ENCODE peak calls at places on chromosomes 11 and 22, in four cellular contexts. One of them, this sample, is unnamed.

GRCh38 chr11:131744847-131745246 is 374.4 kb downstream of the NTM start:
- DNase-seq in RPMI7951: peak
- DNase-seq in GM04504: no peak
- DNase-seq in NCI-H2029 treated with DMSO at 0.1 percent for 48 hours: no peak
- DNase-seq in this sample: peak

GRCh38 chr22:20638143-20638870 is 130.9 kb downstream of the MED15 start:
- DNase-seq in NCI-H2029 treated with DMSO at 0.1 percent for 48 hours: no peak
- DNase-seq in GM04504: no peak
- DNase-seq in RPMI7951: no peak
- DNase-seq in this sample: no peak

GRCh38 chr11:110866081-110866480 is 153.8 kb upstream of the ARHGAP20 start:
- DNase-seq in GM04504: no peak
- DNase-seq in NCI-H2029 treated with DMSO at 0.1 percent for 48 hours: no peak
- DNase-seq in RPMI7951: peak
- DNase-seq in this sample: no peak

GRCh38 chr22:22912135-22912408 is 24.5 kb downstream of the IGLL5 start:
- DNase-seq in GM04504: no peak
- DNase-seq in RPMI7951: no peak
- DNase-seq in NCI-H2029 treated with DMSO at 0.1 percent for 48 hours: no peak
- DNase-seq in this sample: no peak

GRCh38 chr11:1573077-1573846 is 1.2 kb upstream of the DUSP8 start:
- DNase-seq in RPMI7951: no peak
- DNase-seq in GM04504: no peak
- DNase-seq in NCI-H2029 treated with DMSO at 0.1 percent for 48 hours: no peak
- DNase-seq in this sample: no peak

GRCh38 chr11:92227954-92228935 is 3.6 kb downstream of the FAT3 start:
- DNase-seq in GM04504: no peak
- DNase-seq in NCI-H2029 treated with DMSO at 0.1 percent for 48 hours: no peak
- DNase-seq in RPMI7951: peak
- DNase-seq in this sample: no peak

GRCh38 chr11:33389635-33390034 is 132.5 kb downstream of the HIPK3 start:
- DNase-seq in NCI-H2029 treated with DMSO at 0.1 percent for 48 hours: no peak
- DNase-seq in GM04504: no peak
- DNase-seq in RPMI7951: no peak
- DNase-seq in this sample: no peak

GRCh38 chr22:23163665-23164064 is 16.6 kb upstream of the BCR start:
- DNase-seq in NCI-H2029 treated with DMSO at 0.1 percent for 48 hours: peak
- DNase-seq in RPMI7951: no peak
- DNase-seq in GM04504: peak
- DNase-seq in this sample: no peak

GRCh38 chr11:7635137-7635536 is 38.2 kb downstream of the CYB5R2 start:
- DNase-seq in GM04504: no peak
- DNase-seq in RPMI7951: no peak
- DNase-seq in NCI-H2029 treated with DMSO at 0.1 percent for 48 hours: no peak
- DNase-seq in this sample: no peak

GRCh38 chr11:120928506-120929062 is 95.3 kb upstream of the TBCEL start:
- DNase-seq in GM04504: no peak
- DNase-seq in RPMI7951: no peak
- DNase-seq in NCI-H2029 treated with DMSO at 0.1 percent for 48 hours: no peak
- DNase-seq in this sample: no peak

GRCh38 chr11:20274031-20274430 is 89.5 kb upstream of the HTATIP2 start:
- DNase-seq in GM04504: no peak
- DNase-seq in NCI-H2029 treated with DMSO at 0.1 percent for 48 hours: no peak
- DNase-seq in RPMI7951: no peak
- DNase-seq in this sample: no peak

GRCh38 chr22:34293324-34293723 is 373.0 kb upstream of the LARGE1 start:
- DNase-seq in RPMI7951: no peak
- DNase-seq in GM04504: no peak
- DNase-seq in NCI-H2029 treated with DMSO at 0.1 percent for 48 hours: no peak
- DNase-seq in this sample: no peak

GRCh38 chr11:95680169-95680929 is 109.2 kb downstream of the FAM76B start:
- DNase-seq in NCI-H2029 treated with DMSO at 0.1 percent for 48 hours: no peak
- DNase-seq in RPMI7951: no peak
- DNase-seq in GM04504: no peak
- DNase-seq in this sample: peak

GRCh38 chr11:68735125-68735524 is 16.2 kb downstream of the TESMIN start:
- DNase-seq in RPMI7951: no peak
- DNase-seq in GM04504: no peak
- DNase-seq in NCI-H2029 treated with DMSO at 0.1 percent for 48 hours: no peak
- DNase-seq in this sample: no peak

GRCh38 chr11:111542606-111543275 is 2.2 kb downstream of the LAYN start:
- DNase-seq in RPMI7951: no peak
- DNase-seq in NCI-H2029 treated with DMSO at 0.1 percent for 48 hours: no peak
- DNase-seq in GM04504: no peak
- DNase-seq in this sample: no peak

GRCh38 chr22:35275580-35275979 is 18.3 kb downstream of the HMGXB4 start:
- DNase-seq in RPMI7951: no peak
- DNase-seq in NCI-H2029 treated with DMSO at 0.1 percent for 48 hours: no peak
- DNase-seq in GM04504: no peak
- DNase-seq in this sample: peak

GRCh38 chr11:16857186-16857585 is 118.7 kb downstream of the C11orf58 start:
- DNase-seq in RPMI7951: no peak
- DNase-seq in NCI-H2029 treated with DMSO at 0.1 percent for 48 hours: no peak
- DNase-seq in GM04504: no peak
- DNase-seq in this sample: no peak

GRCh38 chr11:122673706-122674105 is 18.2 kb downstream of the UBASH3B start:
- DNase-seq in RPMI7951: no peak
- DNase-seq in NCI-H2029 treated with DMSO at 0.1 percent for 48 hours: no peak
- DNase-seq in GM04504: no peak
- DNase-seq in this sample: no peak

GRCh38 chr11:15145151-15145550 is 30.4 kb downstream of the INSC start:
- DNase-seq in RPMI7951: no peak
- DNase-seq in GM04504: no peak
- DNase-seq in NCI-H2029 treated with DMSO at 0.1 percent for 48 hours: no peak
- DNase-seq in this sample: no peak

GRCh38 chr22:40396882-40397281 is 26.5 kb downstream of the SGSM3 start:
- DNase-seq in NCI-H2029 treated with DMSO at 0.1 percent for 48 hours: peak
- DNase-seq in RPMI7951: no peak
- DNase-seq in GM04504: no peak
- DNase-seq in this sample: peak

GRCh38 chr11:97225794-97226193 is 836.0 kb downstream of the JRKL start:
- DNase-seq in GM04504: no peak
- DNase-seq in RPMI7951: no peak
- DNase-seq in NCI-H2029 treated with DMSO at 0.1 percent for 48 hours: no peak
- DNase-seq in this sample: no peak

GRCh38 chr22:38835888-38836301 is 7.9 kb downstream of the NPTXR start:
- DNase-seq in GM04504: no peak
- DNase-seq in NCI-H2029 treated with DMSO at 0.1 percent for 48 hours: no peak
- DNase-seq in RPMI7951: peak
- DNase-seq in this sample: no peak

GRCh38 chr11:120305286-120305685 is 19.8 kb upstream of the TLCD5 start:
- DNase-seq in RPMI7951: no peak
- DNase-seq in GM04504: no peak
- DNase-seq in NCI-H2029 treated with DMSO at 0.1 percent for 48 hours: no peak
- DNase-seq in this sample: peak

GRCh38 chr22:36405671-36406070 is 17.9 kb upstream of the MYH9 start:
- DNase-seq in NCI-H2029 treated with DMSO at 0.1 percent for 48 hours: no peak
- DNase-seq in GM04504: no peak
- DNase-seq in RPMI7951: peak
- DNase-seq in this sample: peak

GRCh38 chr22:22697377-22698120 is 53.1 kb downstream of the GGTLC2 start:
- DNase-seq in RPMI7951: no peak
- DNase-seq in NCI-H2029 treated with DMSO at 0.1 percent for 48 hours: no peak
- DNase-seq in GM04504: no peak
- DNase-seq in this sample: no peak

GRCh38 chr22:50432131-50432870 is 42.5 kb downstream of the SBF1 start:
- DNase-seq in NCI-H2029 treated with DMSO at 0.1 percent for 48 hours: no peak
- DNase-seq in GM04504: no peak
- DNase-seq in RPMI7951: no peak
- DNase-seq in this sample: no peak

GRCh38 chr11:132072044-132072879 is 701.8 kb downstream of the NTM start:
- DNase-seq in GM04504: peak
- DNase-seq in NCI-H2029 treated with DMSO at 0.1 percent for 48 hours: no peak
- DNase-seq in RPMI7951: peak
- DNase-seq in this sample: peak

GRCh38 chr11:128400382-128401203 is 186.8 kb downstream of the ETS1 start:
- DNase-seq in RPMI7951: no peak
- DNase-seq in GM04504: peak
- DNase-seq in NCI-H2029 treated with DMSO at 0.1 percent for 48 hours: no peak
- DNase-seq in this sample: no peak

GRCh38 chr22:18091916-18092526 is 14.2 kb downstream of the PEX26 start:
- DNase-seq in GM04504: no peak
- DNase-seq in RPMI7951: no peak
- DNase-seq in NCI-H2029 treated with DMSO at 0.1 percent for 48 hours: no peak
- DNase-seq in this sample: no peak

This sample was measured in bronchial epithelial cell.